ENCODE peak calls at places on chromosome 16, in five cellular contexts. Q is Peyer's patch; J is CD4-positive, alpha-beta memory T cell; A is colonic mucosa; S is SK-N-MC. O is an unnamed sample.

GRCh38 chr16:79380990-79381389 is 219.5 kb downstream of the MAF start:
- DNase-seq in Q (no peak), J (peak; percentile 48), A (no peak), S (no peak), O (no peak)

GRCh38 chr16:53922805-53923645 is 219.1 kb downstream of the FTO start:
- DNase-seq in Q (no peak), J (no peak), A (no peak), S (no peak), O (no peak)

GRCh38 chr16:61836804-61837398 is 199.3 kb downstream of the CDH8 start:
- DNase-seq in Q (no peak), J (no peak), A (no peak), S (no peak), O (no peak)

GRCh38 chr16:50517450-50518252 is 30.5 kb upstream of the NKD1 start:
- DNase-seq in Q (no peak), J (no peak), A (no peak), S (no peak), O (no peak)

GRCh38 chr16:6165330-6165984 is 1067.9 kb upstream of the EEF2KMT start:
- DNase-seq in Q (no peak), J (no peak), A (no peak), S (no peak), O (no peak)

GRCh38 chr16:27639588-27640276 is 89.8 kb downstream of the KATNIP start:
- DNase-seq in Q (no peak), J (no peak), A (peak; percentile 46), S (no peak), O (no peak)

GRCh38 chr16:14196011-14196410 is 124.9 kb downstream of the MRTFB start:
- DNase-seq in Q (no peak), J (no peak), A (no peak), S (no peak), O (no peak)

GRCh38 chr16:89847056-89847929 is 19.0 kb downstream of the SPIRE2 start:
- DNase-seq in Q (no peak), J (no peak), A (peak; percentile 78), S (no peak), O (peak; percentile 78)

GRCh38 chr16:80831039-80831438 is 26.6 kb upstream of the CDYL2 start:
- DNase-seq in Q (no peak), J (no peak), A (no peak), S (no peak), O (no peak)

GRCh38 chr16:73019456-73020362 is 28.2 kb downstream of the ZFHX3 start:
- DNase-seq in Q (no peak), J (no peak), A (no peak), S (no peak), O (no peak)
- H3K4me3 ChIP-seq in Q (no peak overlapping the region), J (no peak overlapping the region), A (no peak overlapping the region), S (no peak overlapping the region), O (no peak overlapping the region)

GRCh38 chr16:58551496-58551895 is 36.2 kb downstream of the SETD6 start:
- DNase-seq in Q (no peak), J (no peak), A (no peak), S (no peak), O (no peak)

GRCh38 chr16:58556678-58557077 is 41.4 kb downstream of the SETD6 start:
- DNase-seq in Q (no peak), J (no peak), A (no peak), S (no peak), O (no peak)
- H3K36me3 ChIP-seq in Q (peaks cover 95% of the 10 kb centered on the region), J (peaks cover 66% of the 10 kb centered on the region), A (peaks cover 40% of the 10 kb centered on the region), S (peaks cover 72% of the 10 kb centered on the region), O (peaks cover 17% of the 10 kb centered on the region)

DNA sequence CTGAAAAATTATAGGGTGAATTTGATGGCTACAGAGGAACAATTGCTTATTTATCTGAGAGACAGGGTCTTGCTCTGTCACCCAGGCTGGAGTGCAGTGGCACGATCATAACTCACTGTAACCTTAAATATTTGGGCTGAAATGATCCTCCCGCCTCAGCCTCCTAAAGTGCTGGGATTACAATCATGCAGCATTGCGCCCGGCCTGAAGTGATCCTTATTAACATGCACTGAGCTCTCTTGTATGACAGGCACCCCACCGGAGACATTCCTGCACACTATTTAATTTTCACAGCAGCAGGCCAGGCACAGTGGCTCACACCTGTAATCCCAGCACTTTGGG is 77.7 kb downstream of the CNGB1 start:
- DNase-seq in Q (no peak), J (no peak), A (no peak), S (no peak), O (no peak)
- H3K4me3 ChIP-seq in Q (no peak overlapping the region), J (no peak overlapping the region), A (no peak overlapping the region), S (no peak overlapping the region), O (no peak overlapping the region)

DNA sequence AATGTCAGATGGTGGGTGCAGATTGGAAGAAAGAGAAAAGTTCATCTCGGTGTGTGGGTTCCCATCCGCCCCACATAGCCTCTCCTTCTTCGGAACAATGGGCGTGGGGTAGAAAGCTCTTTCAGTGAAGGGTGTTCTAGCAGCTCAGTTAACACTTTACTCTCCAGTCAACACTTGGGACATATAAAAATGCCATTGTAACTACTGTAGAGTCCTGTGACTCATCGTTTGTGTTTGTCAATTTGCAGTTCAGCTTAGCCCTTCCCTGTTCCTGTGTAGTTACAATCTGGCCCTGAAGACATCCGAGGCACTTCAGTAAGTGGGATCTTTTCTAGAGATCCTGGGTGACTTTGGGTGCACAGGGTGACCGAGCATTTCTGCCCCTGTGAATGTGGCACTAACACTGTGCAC is 11.5 kb upstream of the CLEC18C start:
- DNase-seq in Q (no peak), J (no peak), A (no peak), S (no peak), O (no peak)
- H3K36me3 ChIP-seq in Q (peaks cover 60% of the 10 kb centered on the region), J (peaks cover 49% of the 10 kb centered on the region), A (peaks cover 17% of the 10 kb centered on the region), S (no peaks in the 10 kb centered on the region), O (peaks cover 11% of the 10 kb centered on the region)

GRCh38 chr16:69073181-69073669 is 32.2 kb upstream of the HAS3 start:
- DNase-seq in Q (no peak), J (no peak), A (no peak), S (no peak), O (no peak)
- H3K4me3 ChIP-seq in Q (no peak overlapping the region), J (no peak overlapping the region), A (no peak overlapping the region), S (no peak overlapping the region), O (no peak overlapping the region)

GRCh38 chr16:70370924-70371323 is 24.2 kb downstream of the DDX19A start:
- DNase-seq in Q (no peak), J (no peak), A (no peak), S (no peak), O (no peak)
- H3K36me3 ChIP-seq in Q (peaks cover 85% of the 10 kb centered on the region), J (peaks cover 29% of the 10 kb centered on the region), A (peaks cover 3% of the 10 kb centered on the region), S (no peaks in the 10 kb centered on the region), O (peaks cover 3% of the 10 kb centered on the region)

GRCh38 chr16:87203060-87203656 is 114.0 kb downstream of the C16orf95 start:
- DNase-seq in Q (no peak), J (peak; percentile 3), A (peak; percentile 67), S (no peak), O (peak; percentile 84)

GRCh38 chr16:87207965-87208364 is 109.2 kb downstream of the C16orf95 start:
- DNase-seq in Q (no peak), J (no peak), A (no peak), S (no peak), O (no peak)

GRCh38 chr16:87209808-87210512 is 107.2 kb downstream of the C16orf95 start:
- DNase-seq in Q (no peak), J (no peak), A (no peak), S (no peak), O (no peak)

GRCh38 chr16:87207509-87207908 is 109.7 kb downstream of the C16orf95 start:
- DNase-seq in Q (no peak), J (no peak), A (no peak), S (no peak), O (no peak)

DNA sequence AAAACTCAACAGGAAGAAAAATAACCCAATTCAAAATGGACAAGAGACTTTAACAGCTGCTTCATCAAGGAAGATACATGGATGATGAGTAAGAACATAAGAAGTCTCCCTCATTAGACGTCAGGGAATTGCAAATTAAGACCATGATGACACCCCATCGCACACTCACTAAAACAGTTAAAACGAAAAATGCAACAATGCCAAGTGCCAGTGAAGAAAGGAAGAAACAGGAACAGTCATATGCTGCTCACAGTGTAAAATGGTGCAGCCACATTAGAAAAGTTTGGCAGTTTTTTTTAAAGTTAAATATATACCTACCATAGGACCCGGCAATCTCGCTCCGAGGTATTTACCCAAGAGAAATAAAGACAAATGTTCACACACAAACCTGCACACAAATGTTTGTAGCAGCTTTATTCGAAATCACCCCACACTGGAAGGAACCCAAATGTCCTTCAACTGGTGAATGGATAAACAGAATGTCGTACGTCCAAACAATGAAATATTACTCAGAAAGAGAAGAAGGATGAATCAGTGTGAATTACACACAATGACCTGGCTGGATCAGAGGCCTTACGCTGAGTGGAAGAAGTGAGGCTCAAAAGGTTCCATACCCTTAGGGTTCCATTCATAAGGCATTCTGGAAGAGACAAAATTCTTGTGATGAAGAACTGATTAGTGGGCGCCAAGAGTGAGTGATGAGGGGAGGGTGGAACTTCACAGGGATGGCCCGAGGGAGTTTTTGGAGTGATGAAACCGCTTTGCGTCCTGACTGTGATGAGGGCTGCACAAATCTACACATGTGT is 110.3 kb downstream of the C16orf95 start:
- DNase-seq in Q (no peak), J (no peak), A (no peak), S (no peak), O (no peak)
- H3K4me3 ChIP-seq in Q (no peak overlapping the region), J (no peak overlapping the region), A (no peak overlapping the region), S (no peak overlapping the region), O (no peak overlapping the region)

GRCh38 chr16:84975066-84975465 is 36.3 kb downstream of the ZDHHC7 start:
- DNase-seq in Q (no peak), J (no peak), A (no peak), S (no peak), O (no peak)
- H3K36me3 ChIP-seq in Q (peaks cover 60% of the 10 kb centered on the region), J (peaks cover 53% of the 10 kb centered on the region), A (no peaks in the 10 kb centered on the region), S (no peaks in the 10 kb centered on the region), O (peaks cover 7% of the 10 kb centered on the region)

GRCh38 chr16:56405977-56406376 is 19.4 kb downstream of the AMFR start:
- DNase-seq in Q (no peak), J (no peak), A (no peak), S (no peak), O (no peak)

GRCh38 chr16:56411624-56412023 is 13.7 kb downstream of the AMFR start:
- DNase-seq in Q (no peak), J (no peak), A (no peak), S (no peak), O (no peak)

GRCh38 chr16:56409195-56409594 is 16.1 kb downstream of the AMFR start:
- DNase-seq in Q (no peak), J (no peak), A (no peak), S (no peak), O (no peak)

GRCh38 chr16:56411123-56411522 is 14.2 kb downstream of the AMFR start:
- DNase-seq in Q (no peak), J (no peak), A (no peak), S (no peak), O (no peak)

GRCh38 chr16:56408379-56409098 is 16.8 kb downstream of the AMFR start:
- DNase-seq in Q (no peak), J (no peak), A (peak; percentile 36), S (no peak), O (no peak)
- H3K4me3 ChIP-seq in Q (no peak overlapping the region), J (no peak overlapping the region), A (no peak overlapping the region), S (no peak overlapping the region), O (no peak overlapping the region)

GRCh38 chr16:16124974-16125373 is 98.3 kb downstream of the ABCC6 start:
- DNase-seq in Q (no peak), J (no peak), A (no peak), S (no peak), O (no peak)
- H3K36me3 ChIP-seq in Q (peaks cover 46% of the 10 kb centered on the region), J (peaks cover 49% of the 10 kb centered on the region), A (peaks cover 3% of the 10 kb centered on the region), S (peaks cover 13% of the 10 kb centered on the region), O (no peaks in the 10 kb centered on the region)

O was measured in mucosa of descending colon.